ENCODE peak calls at places on chromosomes 7 and 10, in eight cellular contexts. H is fibroblast of the aortic adventitia; U is T-helper 2 cell; J is NCI-H774; Y is activated T-cell treated with anti-CD3 and anti-CD28 coated beads for 48 hours; X is fibroblast of lung; R is CD8-positive, alpha-beta memory T cell; Z is T-helper 17 cell. L is an unnamed sample.
A peak's percentile ranks its signal among the peaks of the same experiment; 100 is the strongest.

GRCh38 chr10:73771722-73772279 is 10.0 kb upstream of the CHCHD1 start:
- DNase-seq in Y (peak; percentile 74), J (no peak), R (peak; percentile 87), Z (peak; percentile 66), X (no peak), H (peak; percentile 81), U (peak; percentile 60), L (peak; percentile 12)

GRCh38 chr7:125355899-125356298 is 426.3 kb upstream of the POT1 start:
- DNase-seq in Z (no peak), J (no peak), U (no peak), H (peak; percentile 45), X (peak; percentile 8), Y (no peak), R (no peak), L (no peak)

GRCh38 chr7:94295805-94296204 is 98.9 kb upstream of the COL1A2 start:
- DNase-seq in Y (no peak), H (peak; percentile 94), J (no peak), X (peak; percentile 81), U (no peak), Z (no peak), R (no peak), L (peak; percentile 85)

GRCh38 chr10:92052741-92053140 is 129.2 kb downstream of the BTAF1 start:
- DNase-seq in X (no peak), R (no peak), J (no peak), H (no peak), Y (no peak), U (no peak), Z (no peak), L (no peak)

GRCh38 chr10:1043532-1043995 is 5.4 kb downstream of the IDI1 start:
- DNase-seq in H (peak; percentile 10), J (no peak), Z (no peak), X (no peak), R (no peak), Y (no peak), U (no peak), L (no peak)

GRCh38 chr10:123704812-123705211 is 38.7 kb downstream of the GPR26 start:
- DNase-seq in U (no peak), X (no peak), Y (no peak), R (no peak), J (no peak), Z (no peak), H (no peak), L (no peak)

GRCh38 chr7:122770943-122771342 is 68.2 kb upstream of the RNF148 start:
- DNase-seq in R (no peak), X (no peak), Y (no peak), Z (no peak), U (no peak), J (no peak), H (no peak), L (no peak)

GRCh38 chr7:107501593-107501992 is 31.7 kb downstream of the GPR22 start:
- DNase-seq in X (peak; percentile 15), H (peak; percentile 48), Y (no peak), J (no peak), U (no peak), Z (no peak), R (no peak), L (peak; percentile 47)

GRCh38 chr7:51352174-51353145 is 35.9 kb upstream of the COBL start:
- DNase-seq in Y (no peak), Z (no peak), R (no peak), X (no peak), J (no peak), U (no peak), H (no peak), L (no peak)

GRCh38 chr10:97580421-97581367 is 3.5 kb upstream of the HOGA1 start:
- DNase-seq in J (no peak), R (no peak), H (no peak), Z (no peak), X (no peak), U (no peak), Y (no peak), L (no peak)

GRCh38 chr10:100014129-100014762 is 4.5 kb upstream of the DNMBP start:
- DNase-seq in R (no peak), H (no peak), X (no peak), J (no peak), Z (no peak), Y (no peak), U (no peak), L (no peak)

GRCh38 chr10:1572519-1573333 is 164.6 kb downstream of the ADARB2 start:
- DNase-seq in Z (no peak), Y (no peak), J (no peak), R (no peak), U (no peak), X (no peak), H (no peak), L (no peak)

GRCh38 chr10:59331661-59332060 is 30.7 kb downstream of the FAM13C start:
- DNase-seq in R (no peak), J (no peak), U (no peak), H (no peak), Z (no peak), Y (no peak), X (no peak), L (no peak)

GRCh38 chr7:158695726-158696452 is 8.7 kb downstream of the NCAPG2 start:
- DNase-seq in Y (no peak), U (no peak), X (peak; percentile 78), Z (no peak), H (peak; percentile 87), J (no peak), R (peak; percentile 61), L (peak; percentile 82)

GRCh38 chr10:69801094-69801433 is 642 bp upstream of the COL13A1 start:
- DNase-seq in R (no peak), X (peak; percentile 54), Z (no peak), H (peak; percentile 56), U (no peak), J (no peak), Y (peak; percentile 43), L (no peak)

GRCh38 chr10:117411440-117412428 is 36.5 kb upstream of the PDZD8 start:
- DNase-seq in J (no peak), Y (no peak), X (no peak), R (no peak), H (no peak), U (no peak), Z (no peak), L (no peak)

GRCh38 chr7:35818513-35818912 is 17.7 kb downstream of the SEPTIN7 start:
- DNase-seq in R (no peak), X (no peak), J (no peak), Y (no peak), Z (no peak), H (no peak), U (no peak), L (no peak)

GRCh38 chr7:109842386-109842785 is 1248.5 kb upstream of the LRRN3 start:
- DNase-seq in U (no peak), J (no peak), R (no peak), Z (no peak), H (no peak), X (no peak), Y (no peak), L (no peak)

GRCh38 chr10:128009768-128010167 is 102.9 kb downstream of the PTPRE start:
- DNase-seq in R (no peak), U (no peak), Z (no peak), Y (no peak), J (no peak), X (peak; percentile 68), H (no peak), L (no peak)

GRCh38 chr10:122139627-122140151 is 131.4 kb upstream of the BTBD16 start:
- DNase-seq in J (no peak), R (no peak), X (no peak), Z (no peak), Y (no peak), H (peak; percentile 72), U (no peak), L (no peak)

GRCh38 chr10:78339251-78339650 is 305.6 kb downstream of the RPS24 start:
- DNase-seq in H (no peak), Y (no peak), U (no peak), X (no peak), J (no peak), Z (no peak), R (no peak), L (no peak)

GRCh38 chr7:130954918-130955559 is 221.0 kb upstream of the KLF14 start:
- DNase-seq in R (no peak), Z (no peak), J (no peak), H (peak; percentile 17), Y (no peak), X (no peak), U (no peak), L (no peak)

GRCh38 chr10:91597397-91597881 is 35.4 kb downstream of the PPP1R3C start:
- DNase-seq in J (no peak), R (no peak), H (peak; percentile 60), X (peak; percentile 53), Y (no peak), Z (no peak), U (no peak), L (no peak)

GRCh38 chr10:2921956-2922680 is 145.2 kb upstream of the PFKP start:
- DNase-seq in Z (no peak), H (no peak), X (peak; percentile 48), J (no peak), R (no peak), Y (no peak), U (no peak), L (no peak)

GRCh38 chr7:39504963-39505362 is 61.2 kb upstream of the YAE1 start:
- DNase-seq in Y (no peak), U (no peak), J (no peak), Z (no peak), R (no peak), X (peak; percentile 66), H (peak; percentile 30), L (peak; percentile 15)

GRCh38 chr7:82050792-82051191 is 280.9 kb upstream of the HGF start:
- DNase-seq in X (peak; percentile 76), H (peak; percentile 81), U (no peak), Y (no peak), R (no peak), J (no peak), Z (no peak), L (peak; percentile 60)

GRCh38 chr10:119663866-119664698 is 12.9 kb downstream of the BAG3 start:
- DNase-seq in U (no peak), J (no peak), R (peak; percentile 65), H (peak; percentile 28), X (no peak), Y (no peak), Z (peak; percentile 20), L (peak; percentile 45)

GRCh38 chr7:104848386-104848990 is 165.5 kb upstream of the KMT2E start:
- DNase-seq in U (peak; percentile 11), J (peak; percentile 18), R (peak; percentile 57), H (peak; percentile 53), Z (peak; percentile 51), Y (peak; percentile 29), X (peak; percentile 17), L (peak; percentile 17)

GRCh38 chr7:106484562-106484961 is 176.4 kb downstream of the CCDC71L start:
- DNase-seq in R (no peak), J (no peak), Y (no peak), X (peak; percentile 49), Z (no peak), U (no peak), H (peak; percentile 55), L (peak; percentile 70)

GRCh38 chr7:152853236-152853635 is 93.7 kb downstream of the ACTR3B start:
- DNase-seq in J (no peak), Z (no peak), H (no peak), Y (no peak), U (no peak), X (no peak), R (no peak), L (no peak)

GRCh38 chr7:27586825-27587224 is 75.9 kb downstream of the HIBADH start:
- DNase-seq in R (no peak), Z (no peak), X (no peak), H (no peak), U (no peak), Y (no peak), J (peak; percentile 87), L (no peak)

GRCh38 chr7:100397336-100398081 is 24.2 kb downstream of the PILRA start:
- DNase-seq in H (no peak), J (no peak), U (no peak), R (no peak), Y (no peak), Z (no peak), X (no peak), L (no peak)

GRCh38 chr10:109932391-109932790 is 9.1 kb upstream of the XPNPEP1 start:
- DNase-seq in H (peak; percentile 70), Y (no peak), J (no peak), X (peak; percentile 55), Z (no peak), U (no peak), R (no peak), L (peak; percentile 26)

GRCh38 chr7:37930226-37930948 is 9.9 kb downstream of the EPDR1 start:
- DNase-seq in J (no peak), U (no peak), R (no peak), X (peak; percentile 90), H (peak; percentile 70), Z (no peak), Y (no peak), L (peak; percentile 41)